ENCODE peak calls at places on chromosomes 13 and 19, in seven cellular contexts. One of them, this sample, is unnamed.

GRCh38 chr19:8025321-8025720 is 19.9 kb upstream of the ELAVL1 start:
- DNase-seq in right lobe of liver: no peak
- DNase-seq in H1: no peak
- DNase-seq in tibial nerve: no peak
- DNase-seq in body of pancreas: no peak
- DNase-seq in A549: no peak
- DNase-seq in esophagus squamous epithelium: no peak
- DNase-seq in this sample: no peak

GRCh38 chr13:27018882-27019281 is 152.7 kb downstream of the USP12 start:
- DNase-seq in right lobe of liver: no peak
- DNase-seq in H1: no peak
- DNase-seq in tibial nerve: no peak
- DNase-seq in body of pancreas: no peak
- DNase-seq in A549: no peak
- DNase-seq in esophagus squamous epithelium: no peak
- DNase-seq in this sample: no peak

GRCh38 chr13:26719356-26719945 is 41.1 kb downstream of the GPR12 start:
- DNase-seq in right lobe of liver: no peak
- DNase-seq in H1: no peak
- DNase-seq in tibial nerve: no peak
- DNase-seq in body of pancreas: no peak
- DNase-seq in A549: no peak
- DNase-seq in esophagus squamous epithelium: no peak
- DNase-seq in this sample: no peak

GRCh38 chr19:49596407-49596806 is 5.4 kb downstream of the PRR12 start:
- DNase-seq in right lobe of liver: no peak
- DNase-seq in H1: no peak
- DNase-seq in tibial nerve: no peak
- DNase-seq in body of pancreas: no peak
- DNase-seq in A549: no peak
- DNase-seq in esophagus squamous epithelium: no peak
- DNase-seq in this sample: no peak

GRCh38 chr13:108560092-108560491 is 69.3 kb upstream of the MYO16 start:
- DNase-seq in right lobe of liver: no peak
- DNase-seq in H1: no peak
- DNase-seq in tibial nerve: no peak
- DNase-seq in body of pancreas: no peak
- DNase-seq in A549: no peak
- DNase-seq in esophagus squamous epithelium: no peak
- DNase-seq in this sample: no peak

GRCh38 chr19:42253245-42254082 is 1.5 kb downstream of the ERF start:
- DNase-seq in right lobe of liver: peak; percentile 71
- DNase-seq in H1: peak; percentile 81
- DNase-seq in tibial nerve: no peak
- DNase-seq in body of pancreas: peak; percentile 72
- DNase-seq in A549: peak; percentile 81
- DNase-seq in esophagus squamous epithelium: no peak
- DNase-seq in this sample: no peak

GRCh38 chr13:23447927-23448326 is 14.4 kb upstream of the SACS start:
- DNase-seq in right lobe of liver: no peak
- DNase-seq in H1: no peak
- DNase-seq in tibial nerve: no peak
- DNase-seq in body of pancreas: no peak
- DNase-seq in A549: no peak
- DNase-seq in esophagus squamous epithelium: no peak
- DNase-seq in this sample: no peak

GRCh38 chr13:107421951-107422350 is 793.4 kb downstream of the LIG4 start:
- DNase-seq in right lobe of liver: no peak
- DNase-seq in H1: no peak
- DNase-seq in tibial nerve: no peak
- DNase-seq in body of pancreas: no peak
- DNase-seq in A549: no peak
- DNase-seq in esophagus squamous epithelium: no peak
- DNase-seq in this sample: peak; percentile 8

GRCh38 chr19:18770663-18771327 is 20.3 kb downstream of the COMP start:
- DNase-seq in right lobe of liver: no peak
- DNase-seq in H1: no peak
- DNase-seq in tibial nerve: no peak
- DNase-seq in body of pancreas: no peak
- DNase-seq in A549: no peak
- DNase-seq in esophagus squamous epithelium: no peak
- DNase-seq in this sample: no peak

GRCh38 chr19:42322305-42322704 is 3.1 kb upstream of the MEGF8 start:
- DNase-seq in right lobe of liver: no peak
- DNase-seq in H1: no peak
- DNase-seq in tibial nerve: no peak
- DNase-seq in body of pancreas: no peak
- DNase-seq in A549: no peak
- DNase-seq in esophagus squamous epithelium: no peak
- DNase-seq in this sample: no peak

GRCh38 chr19:16417660-16418596 is 53.8 kb downstream of the EPS15L1 start:
- DNase-seq in right lobe of liver: no peak
- DNase-seq in H1: peak; percentile 90
- DNase-seq in tibial nerve: peak; percentile 72
- DNase-seq in body of pancreas: peak; percentile 63
- DNase-seq in A549: peak; percentile 48
- DNase-seq in esophagus squamous epithelium: no peak
- DNase-seq in this sample: peak; percentile 83

GRCh38 chr19:49847731-49848696 is 2.9 kb upstream of the PTOV1 start:
- DNase-seq in right lobe of liver: no peak
- DNase-seq in H1: no peak
- DNase-seq in tibial nerve: no peak
- DNase-seq in body of pancreas: no peak
- DNase-seq in A549: no peak
- DNase-seq in esophagus squamous epithelium: no peak
- DNase-seq in this sample: peak; percentile 90

GRCh38 chr19:33621811-33622504 is at the start of gene CHST8:
- DNase-seq in right lobe of liver: peak; percentile 55
- DNase-seq in H1: peak; percentile 86
- DNase-seq in tibial nerve: no peak
- DNase-seq in body of pancreas: peak; percentile 64
- DNase-seq in A549: no peak
- DNase-seq in esophagus squamous epithelium: no peak
- DNase-seq in this sample: no peak

GRCh38 chr19:38227272-38228004 is 3.4 kb upstream of the DPF1 start:
- DNase-seq in right lobe of liver: no peak
- DNase-seq in H1: no peak
- DNase-seq in tibial nerve: no peak
- DNase-seq in body of pancreas: no peak
- DNase-seq in A549: no peak
- DNase-seq in esophagus squamous epithelium: no peak
- DNase-seq in this sample: no peak

GRCh38 chr19:16594681-16595091 is 22.5 kb upstream of the SLC35E1 start:
- DNase-seq in right lobe of liver: no peak
- DNase-seq in H1: no peak
- DNase-seq in tibial nerve: no peak
- DNase-seq in body of pancreas: no peak
- DNase-seq in A549: no peak
- DNase-seq in esophagus squamous epithelium: no peak
- DNase-seq in this sample: no peak

GRCh38 chr13:80214521-80214941 is 126.4 kb downstream of the SPRY2 start:
- DNase-seq in right lobe of liver: no peak
- DNase-seq in H1: no peak
- DNase-seq in tibial nerve: no peak
- DNase-seq in body of pancreas: no peak
- DNase-seq in A549: peak; percentile 17
- DNase-seq in esophagus squamous epithelium: no peak
- DNase-seq in this sample: no peak

GRCh38 chr13:47480941-47481340 is 520.1 kb downstream of the SUCLA2 start:
- DNase-seq in right lobe of liver: no peak
- DNase-seq in H1: no peak
- DNase-seq in tibial nerve: no peak
- DNase-seq in body of pancreas: no peak
- DNase-seq in A549: no peak
- DNase-seq in esophagus squamous epithelium: no peak
- DNase-seq in this sample: no peak

GRCh38 chr19:50331187-50332013 is 2.2 kb upstream of the KCNC3 start:
- DNase-seq in right lobe of liver: no peak
- DNase-seq in H1: peak; percentile 61
- DNase-seq in tibial nerve: no peak
- DNase-seq in body of pancreas: no peak
- DNase-seq in A549: no peak
- DNase-seq in esophagus squamous epithelium: no peak
- DNase-seq in this sample: no peak

GRCh38 chr19:1508507-1508856 is 4.3 kb downstream of the ADAMTSL5 start:
- DNase-seq in right lobe of liver: no peak
- DNase-seq in H1: no peak
- DNase-seq in tibial nerve: no peak
- DNase-seq in body of pancreas: no peak
- DNase-seq in A549: no peak
- DNase-seq in esophagus squamous epithelium: no peak
- DNase-seq in this sample: no peak

DNA sequence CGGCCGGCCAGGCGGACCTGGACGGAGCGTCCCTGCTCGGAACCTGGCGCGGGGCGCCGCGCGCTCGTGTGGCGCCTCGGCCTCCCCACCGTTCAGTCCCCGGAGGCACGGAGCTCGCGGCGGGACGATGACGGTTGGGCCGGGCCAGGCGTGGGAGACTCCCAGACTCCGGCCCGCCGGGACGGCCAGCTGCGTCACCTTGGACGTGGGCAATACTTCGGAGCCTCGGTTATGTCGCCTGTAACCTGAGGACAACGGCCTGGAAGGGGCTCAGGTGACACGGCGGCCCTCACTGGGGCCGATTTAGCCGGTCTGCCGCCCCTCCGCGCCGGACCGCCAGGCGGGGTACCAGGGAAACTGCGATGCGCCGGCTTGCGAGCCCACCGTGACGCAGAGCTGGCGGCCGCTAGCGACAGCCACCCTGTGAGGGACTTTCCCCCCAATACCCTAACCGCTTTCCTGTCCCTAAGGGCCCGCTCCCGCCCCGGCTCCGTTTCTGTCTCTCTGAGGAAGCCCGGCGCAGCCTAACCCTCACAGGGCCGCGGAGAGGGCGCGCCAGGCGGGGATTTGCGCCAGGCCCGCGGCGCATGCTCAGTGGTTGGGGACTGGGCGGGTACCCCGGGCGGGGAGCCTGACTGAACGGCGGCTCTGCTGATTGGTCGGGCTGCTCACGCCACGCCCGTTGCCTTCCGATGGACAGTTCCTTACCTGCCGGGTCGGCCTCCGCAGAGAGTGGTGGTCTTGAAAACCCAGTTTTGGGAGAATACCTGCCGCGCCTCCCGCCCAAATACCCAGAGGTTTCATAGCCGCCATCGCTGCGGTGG is 109.5 kb upstream of the DOCK9 start:
- DNase-seq in right lobe of liver: peak; percentile 95
- DNase-seq in H1: peak; percentile 95
- DNase-seq in tibial nerve: peak; percentile 80
- DNase-seq in body of pancreas: peak; percentile 93
- DNase-seq in A549: peak; percentile 86
- DNase-seq in esophagus squamous epithelium: peak; percentile 21
- DNase-seq in this sample: peak; percentile 100
- TF ChIP-seq POLR2A in right lobe of liver: peak; percentile 61
- TF ChIP-seq POLR2A in H1: no peak
- TF ChIP-seq POLR2A in tibial nerve: peak; percentile 80
- TF ChIP-seq POLR2A in body of pancreas: peak; percentile 84
- TF ChIP-seq POLR2A in A549: peak; percentile 40
- TF ChIP-seq POLR2A in esophagus squamous epithelium: peak; percentile 87
- TF ChIP-seq POLR2A in this sample: peak; percentile 59

GRCh38 chr19:45079063-45079910 is at the start of gene GEMIN7:
- DNase-seq in right lobe of liver: peak; percentile 74
- DNase-seq in H1: peak; percentile 92
- DNase-seq in tibial nerve: peak; percentile 53
- DNase-seq in body of pancreas: peak; percentile 85
- DNase-seq in A549: peak; percentile 88
- DNase-seq in esophagus squamous epithelium: no peak
- DNase-seq in this sample: peak; percentile 67
- TF ChIP-seq POLR2A in right lobe of liver: peak; percentile 34
- TF ChIP-seq POLR2A in H1: no peak
- TF ChIP-seq POLR2A in tibial nerve: peak; percentile 32
- TF ChIP-seq POLR2A in body of pancreas: peak; percentile 50
- TF ChIP-seq POLR2A in A549: peak; percentile 85
- TF ChIP-seq POLR2A in esophagus squamous epithelium: peak; percentile 30
- TF ChIP-seq POLR2A in this sample: peak; percentile 57

DNA sequence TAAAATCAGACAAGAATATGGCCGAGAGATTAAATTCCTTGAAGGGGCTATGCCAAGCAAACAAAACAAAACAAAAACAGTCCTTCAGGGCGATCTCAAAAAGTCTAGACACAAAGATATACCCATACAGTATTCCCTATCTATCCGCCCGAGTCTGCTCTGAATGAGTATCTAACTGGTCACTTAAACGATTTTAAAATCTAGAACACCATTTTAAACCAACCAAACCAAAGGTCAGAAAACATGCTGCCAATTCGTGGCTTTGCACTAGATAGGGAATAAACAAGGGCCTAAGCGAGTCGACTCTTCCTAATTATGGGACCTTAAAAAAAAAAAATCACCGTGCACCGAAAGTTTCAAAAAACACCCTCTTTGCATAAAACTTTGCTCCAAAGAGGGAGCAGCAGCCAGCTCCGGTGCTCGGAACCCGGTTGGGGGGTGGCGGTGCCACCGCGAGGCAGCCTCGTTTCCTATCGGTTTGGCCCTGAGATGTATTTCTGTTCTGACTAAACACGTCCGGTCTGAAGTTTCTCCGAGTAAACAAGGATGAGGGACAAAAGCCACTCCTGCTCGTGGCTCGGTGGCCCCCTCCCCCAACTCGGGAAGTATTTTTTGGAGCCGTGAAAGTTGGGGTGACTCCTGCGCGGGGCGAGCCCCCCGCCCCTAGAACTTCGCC is 1.8 kb downstream of the HMGB1 start:
- DNase-seq in right lobe of liver: peak; percentile 77
- DNase-seq in H1: no peak
- DNase-seq in tibial nerve: peak; percentile 18
- DNase-seq in body of pancreas: peak; percentile 72
- DNase-seq in A549: peak; percentile 46
- DNase-seq in esophagus squamous epithelium: peak; percentile 12
- DNase-seq in this sample: no peak
- TF ChIP-seq POLR2A in right lobe of liver: no peak
- TF ChIP-seq POLR2A in H1: peak; percentile 48
- TF ChIP-seq POLR2A in tibial nerve: no peak
- TF ChIP-seq POLR2A in body of pancreas: peak; percentile 52
- TF ChIP-seq POLR2A in A549: no peak
- TF ChIP-seq POLR2A in esophagus squamous epithelium: no peak
- TF ChIP-seq POLR2A in this sample: no peak

DNA sequence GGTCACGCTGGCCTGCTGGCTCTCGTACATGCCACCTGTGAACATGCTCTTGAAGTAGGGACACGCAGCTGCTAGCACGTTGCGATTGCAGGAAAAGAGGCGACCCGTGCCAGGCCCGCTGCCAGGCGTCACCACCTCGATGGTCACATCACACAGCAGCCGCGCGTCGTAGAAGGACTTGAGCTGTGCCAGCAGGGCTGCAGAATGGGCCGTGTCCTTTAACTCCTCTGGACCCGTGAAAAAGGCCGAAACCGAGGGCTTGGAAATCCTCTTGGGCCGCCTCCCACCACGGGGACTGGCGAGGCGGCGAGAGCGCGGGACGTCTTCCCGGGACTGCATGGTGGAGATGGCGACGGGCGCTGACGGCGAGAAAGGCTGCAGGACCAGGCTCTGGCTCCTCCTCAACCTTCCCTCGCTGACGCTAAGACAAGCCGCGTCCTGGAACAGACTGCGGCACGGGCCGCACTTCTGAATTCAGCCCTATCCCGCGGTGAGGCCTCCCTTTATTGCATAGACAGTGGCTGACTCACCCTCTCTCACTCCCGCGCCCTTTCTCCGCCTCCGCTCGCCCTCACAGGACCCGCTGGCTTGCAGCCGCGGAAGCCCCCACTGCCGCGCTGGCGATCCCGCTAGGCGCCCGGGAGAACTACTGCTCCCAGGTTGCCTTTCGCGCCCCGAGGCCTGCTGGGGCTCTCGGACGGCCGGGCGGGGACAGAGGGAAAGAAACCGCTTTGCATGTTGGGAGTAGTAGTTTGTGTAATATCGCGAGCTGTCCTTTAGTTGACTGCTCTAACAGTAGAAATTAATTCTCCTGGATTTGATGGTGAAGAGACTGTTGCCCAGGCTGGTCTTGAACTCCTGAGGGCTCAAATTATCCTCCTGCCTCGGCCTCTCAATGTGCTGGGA is at the start of gene KBTBD7:
- DNase-seq in right lobe of liver: peak; percentile 95
- DNase-seq in H1: peak; percentile 90
- DNase-seq in tibial nerve: peak; percentile 72
- DNase-seq in body of pancreas: peak; percentile 93
- DNase-seq in A549: peak; percentile 92
- DNase-seq in esophagus squamous epithelium: peak; percentile 81
- DNase-seq in this sample: peak; percentile 51
- TF ChIP-seq POLR2A in right lobe of liver: peak; percentile 68
- TF ChIP-seq POLR2A in H1: peak; percentile 47
- TF ChIP-seq POLR2A in tibial nerve: peak; percentile 63
- TF ChIP-seq POLR2A in body of pancreas: peak; percentile 82
- TF ChIP-seq POLR2A in A549: peak; percentile 23
- TF ChIP-seq POLR2A in esophagus squamous epithelium: no peak
- TF ChIP-seq POLR2A in this sample: peak; percentile 46

This sample was measured in H54.